ENCODE peak calls at places on chromosomes 2 and 18, in four cellular contexts. Q, C, Y and P are unnamed samples.
A peak's percentile ranks its signal among the peaks of the same experiment; 100 is the strongest.

GRCh38 chr18:54776282-54776977 is 51.8 kb upstream of the RAB27B start:
- DNase-seq in Q (no peak), Y (no peak), C (peak; percentile 93), P (peak; percentile 44)

GRCh38 chr2:60530228-60530627 is 23.2 kb downstream of the BCL11A start:
- DNase-seq in Y (no peak), Q (no peak), C (no peak), P (no peak)

GRCh38 chr2:228613133-228613532 is 431.6 kb upstream of the SPHKAP start:
- DNase-seq in Q (no peak), C (no peak), Y (no peak), P (peak; percentile 61)

GRCh38 chr2:8193686-8194615 is 487.9 kb upstream of the ID2 start:
- DNase-seq in Q (no peak), Y (no peak), C (no peak), P (no peak)

GRCh38 chr2:112726487-112727190 is 5.8 kb downstream of the NT5DC4 start:
- DNase-seq in Y (peak; percentile 87), Q (peak; percentile 96), C (peak; percentile 97), P (peak; percentile 95)

GRCh38 chr2:44528595-44528994 is 166.8 kb downstream of the CAMKMT start:
- DNase-seq in Y (no peak), C (no peak), Q (no peak), P (no peak)

GRCh38 chr2:14778015-14778414 is 145.5 kb downstream of the LRATD1 start:
- DNase-seq in Y (no peak), C (no peak), Q (no peak), P (no peak)

GRCh38 chr2:46876741-46877384 is 38.7 kb downstream of the MCFD2 start:
- DNase-seq in Y (peak; percentile 18), Q (no peak), C (peak; percentile 73), P (peak; percentile 53)

GRCh38 chr2:222707102-222707688 is 35.7 kb downstream of the MOGAT1 start:
- DNase-seq in Y (no peak), C (no peak), Q (no peak), P (no peak)

GRCh38 chr18:3084206-3084605 is 71.3 kb upstream of the LPIN2 start:
- DNase-seq in Y (no peak), Q (no peak), C (no peak), P (no peak)

GRCh38 chr2:23427976-23428375 is 43.0 kb downstream of the KLHL29 start:
- DNase-seq in Y (no peak), Q (no peak), C (no peak), P (no peak)

GRCh38 chr18:9814431-9814830 is 71.3 kb upstream of the TXNDC2 start:
- DNase-seq in Y (no peak), Q (no peak), C (no peak), P (no peak)

GRCh38 chr2:47226124-47227040 is 71.3 kb upstream of the STPG4 start:
- DNase-seq in Q (no peak), C (no peak), Y (peak; percentile 5), P (peak; percentile 10)

GRCh38 chr2:8638327-8638726 is 43.5 kb upstream of the ID2 start:
- DNase-seq in Y (no peak), Q (no peak), C (no peak), P (no peak)

GRCh38 chr2:204072443-204073324 is 136.1 kb downstream of the ICOS start:
- DNase-seq in Q (peak; percentile 62), C (peak; percentile 42), Y (peak; percentile 47), P (peak; percentile 51)

GRCh38 chr2:128361376-128362131 is 42.9 kb upstream of the HS6ST1 start:
- DNase-seq in Q (peak; percentile 51), Y (no peak), C (no peak), P (no peak)

GRCh38 chr2:156192468-156192867 is 140.1 kb downstream of the NR4A2 start:
- DNase-seq in Y (no peak), Q (no peak), C (peak; percentile 4), P (peak; percentile 30)

GRCh38 chr2:8636691-8637636 is 44.9 kb upstream of the ID2 start:
- DNase-seq in Q (peak; percentile 58), C (no peak), Y (no peak), P (no peak)

GRCh38 chr2:209526541-209526940 is 102.7 kb downstream of the MAP2 start:
- DNase-seq in Y (no peak), Q (no peak), C (peak; percentile 73), P (peak; percentile 10)

GRCh38 chr2:79857888-79858287 is 345.0 kb downstream of the CTNNA2 start:
- DNase-seq in C (no peak), Q (no peak), Y (no peak), P (no peak)

GRCh38 chr2:151552287-151552686 is 142.6 kb downstream of the RIF1 start:
- DNase-seq in Q (no peak), Y (no peak), C (no peak), P (no peak)

GRCh38 chr2:217933326-217933993 is 69.3 kb downstream of the TNS1 start:
- DNase-seq in C (no peak), Y (no peak), Q (no peak), P (no peak)
- H3K4me3 ChIP-seq in C (no peak overlapping the region), Y (no peak overlapping the region), Q (peak overlapping the region; percentile 19), P (no peak overlapping the region)

GRCh38 chr2:63665806-63666205 is 77.0 kb downstream of the MDH1 start:
- DNase-seq in C (no peak), Y (no peak), Q (no peak), P (no peak)

GRCh38 chr2:63668464-63668863 is 79.7 kb downstream of the MDH1 start:
- DNase-seq in Q (no peak), C (no peak), Y (no peak), P (no peak)

GRCh38 chr2:63665091-63665490 is 76.3 kb downstream of the MDH1 start:
- DNase-seq in Q (no peak), Y (no peak), C (no peak), P (no peak)

GRCh38 chr2:63668000-63668399 is 79.2 kb downstream of the MDH1 start:
- DNase-seq in Q (no peak), Y (no peak), C (no peak), P (no peak)

GRCh38 chr2:63667132-63667531 is 78.4 kb downstream of the MDH1 start:
- DNase-seq in Q (no peak), Y (no peak), C (no peak), P (no peak)
- TF ChIP-seq CTCF in Q (no peak), Y (no peak), C (no peak), P (no peak)

GRCh38 chr2:85753525-85754312 is at the start of gene ATOH8:
- DNase-seq in C (peak; percentile 75), Y (peak; percentile 34), Q (peak; percentile 92), P (peak; percentile 15)
- H3K4me3 ChIP-seq in C (peak within 1 kb of the TSS; percentile 40), Y (peak within 1 kb of the TSS; percentile 60), Q (peak within 1 kb of the TSS; percentile 87), P (no peak within 1 kb of the TSS)

DNA sequence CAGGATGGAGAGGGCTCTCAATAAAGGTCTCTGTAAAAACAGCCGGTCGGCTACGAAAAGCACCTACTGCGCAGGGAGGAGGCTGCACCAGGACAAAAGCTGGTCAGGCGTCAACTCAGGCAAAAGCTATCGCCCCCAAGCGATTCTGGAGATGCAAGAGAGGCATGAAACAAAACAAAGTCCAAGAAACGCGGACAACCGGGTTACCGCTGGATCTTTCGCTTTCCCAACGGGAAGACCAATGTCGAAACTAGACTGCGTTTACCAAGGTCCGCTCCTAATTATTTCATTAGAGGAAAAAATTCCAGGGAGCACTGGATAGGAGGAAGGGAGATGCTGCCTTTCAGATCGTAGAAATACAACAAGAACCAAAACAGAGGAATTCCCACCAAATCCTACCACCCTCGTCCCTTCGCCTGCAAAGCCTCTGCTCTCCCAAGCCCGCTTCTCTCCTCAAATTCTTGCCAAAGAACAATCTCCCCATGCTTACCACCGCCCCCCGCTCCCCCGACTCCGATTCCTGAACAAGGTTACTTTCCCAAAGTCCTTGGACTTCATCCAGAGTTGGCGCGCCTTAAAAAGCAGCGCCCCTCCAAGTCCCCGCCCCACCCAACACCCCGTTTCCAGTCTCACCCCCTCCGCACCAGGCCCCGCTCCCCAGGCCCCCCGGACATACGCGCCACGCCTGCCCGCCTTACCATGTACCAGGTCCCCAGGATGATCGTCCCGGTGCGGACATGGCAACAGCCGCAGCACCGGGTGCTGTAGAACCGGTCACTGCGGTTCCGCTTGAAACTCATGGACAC is 513 bp downstream of the LAPTM4A start:
- DNase-seq in Y (peak; percentile 77), C (peak; percentile 72), Q (no peak), P (peak; percentile 69)
- TF ChIP-seq CTCF in Y (peak; percentile 64), C (peak; percentile 26), Q (no peak), P (peak; percentile 11)

DNA sequence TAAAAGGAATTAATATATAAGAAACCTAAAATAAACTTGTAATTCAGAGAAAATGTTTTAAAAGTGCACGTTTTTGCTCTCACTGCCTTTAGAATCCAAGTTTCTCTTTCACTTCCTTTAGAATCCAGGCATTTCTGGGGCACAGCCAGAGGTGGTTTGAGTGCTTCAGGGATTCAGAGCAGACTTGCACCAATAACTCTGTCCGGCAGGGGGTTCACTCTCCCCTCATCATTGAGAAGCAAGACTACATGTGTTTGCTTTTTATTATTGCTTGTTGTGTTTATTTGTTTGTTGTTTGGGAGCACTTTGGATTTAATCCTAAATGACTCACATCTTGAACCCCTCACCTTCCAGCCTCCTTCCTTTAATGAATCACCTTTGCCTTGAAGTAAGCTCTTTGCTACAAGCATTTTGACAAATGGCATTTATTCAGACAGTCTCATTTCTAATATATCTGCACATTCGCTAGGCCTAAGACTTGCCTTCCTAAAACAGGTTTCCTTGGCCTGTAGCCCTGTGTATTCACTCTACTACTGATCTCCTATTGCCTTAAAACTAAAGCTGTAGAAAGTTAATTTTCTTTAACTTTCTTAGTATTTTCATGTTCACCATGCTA is 233.5 kb upstream of the ATP5MC3 start:
- DNase-seq in C (peak; percentile 90), Q (peak; percentile 61), Y (peak; percentile 2), P (peak; percentile 48)
- H3K4me3 ChIP-seq in C (no peak overlapping the region), Q (no peak overlapping the region), Y (no peak overlapping the region), P (no peak overlapping the region)

GRCh38 chr18:73409242-73409641 is 541.5 kb upstream of the NETO1 start:
- DNase-seq in C (no peak), Y (no peak), Q (no peak), P (no peak)
- TF ChIP-seq CTCF in C (no peak), Y (no peak), Q (no peak), P (no peak)

GRCh38 chr2:235507928-235508327 is 14.1 kb downstream of the AGAP1 start:
- DNase-seq in Q (no peak), Y (no peak), C (no peak), P (no peak)

GRCh38 chr2:235508371-235509160 is 14.7 kb downstream of the AGAP1 start:
- DNase-seq in Y (no peak), Q (no peak), C (no peak), P (no peak)

GRCh38 chr2:235506291-235506996 is 12.6 kb downstream of the AGAP1 start:
- DNase-seq in C (peak; percentile 29), Y (no peak), Q (no peak), P (no peak)

GRCh38 chr2:235505210-235505741 is 11.4 kb downstream of the AGAP1 start:
- DNase-seq in C (no peak), Y (no peak), Q (no peak), P (no peak)

GRCh38 chr2:235506997-235507615 is 13.3 kb downstream of the AGAP1 start:
- DNase-seq in C (no peak), Y (no peak), Q (no peak), P (no peak)
- H3K4me3 ChIP-seq in C (no peak overlapping the region), Y (no peak overlapping the region), Q (no peak overlapping the region), P (no peak overlapping the region)

GRCh38 chr2:216211141-216211540 is 102.0 kb downstream of the XRCC5 start:
- DNase-seq in Q (no peak), C (no peak), Y (no peak), P (no peak)
- TF ChIP-seq CTCF in Q (no peak), C (no peak), Y (no peak), P (no peak)

DNA sequence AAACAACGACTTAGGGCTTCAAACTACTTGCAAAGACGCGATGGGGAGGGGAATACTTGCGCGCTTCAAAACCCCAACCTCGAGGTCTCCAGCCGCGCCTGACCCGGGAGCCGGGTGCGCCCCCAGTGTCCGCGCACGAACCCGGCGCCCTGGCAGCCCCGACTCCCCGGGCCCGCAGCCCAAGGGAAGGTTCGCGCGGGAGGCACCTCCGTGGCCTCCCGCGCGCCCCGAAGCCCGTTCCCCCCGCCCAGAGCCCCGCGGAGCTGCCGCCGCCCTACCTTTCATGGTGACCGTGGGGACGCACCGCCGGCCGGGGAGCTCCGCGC is 308 bp downstream of the COLEC12 start:
- DNase-seq in C (no peak), Y (no peak), Q (no peak), P (no peak)
- H3K4me3 ChIP-seq in C (no peak overlapping the region), Y (no peak overlapping the region), Q (peak overlapping the region; percentile 58), P (no peak overlapping the region)